ENCODE peak calls at places on chromosome 3, in four cellular contexts. T, H, F and G are unnamed samples.
A peak's percentile ranks its signal among the peaks of the same experiment; 100 is the strongest.

GRCh38 chr3:187520027-187520945 is 149.9 kb downstream of the SST start:
- DNase-seq in H (peak; percentile 70), F (no peak), T (no peak), G (no peak)

GRCh38 chr3:67302419-67302979 is 304.4 kb downstream of the KBTBD8 start:
- DNase-seq in F (no peak), H (no peak), T (no peak), G (no peak)

GRCh38 chr3:89957461-89957860 is 850.0 kb downstream of the EPHA3 start:
- DNase-seq in H (no peak), F (no peak), T (no peak), G (no peak)

GRCh38 chr3:124772081-124772831 is 42.0 kb downstream of the UMPS start:
- DNase-seq in H (peak; percentile 70), F (no peak), T (no peak), G (no peak)

GRCh38 chr3:139388961-139389551 is 391 bp downstream of the COPB2 start:
- DNase-seq in T (no peak), H (no peak), F (no peak), G (no peak)

GRCh38 chr3:169964176-169964575 is 2.4 kb upstream of the SEC62 start:
- DNase-seq in H (no peak), T (no peak), F (no peak), G (no peak)

GRCh38 chr3:191499307-191500125 is 38.6 kb downstream of the PYDC2 start:
- DNase-seq in T (peak; percentile 59), H (peak; percentile 6), F (no peak), G (no peak)

GRCh38 chr3:151476344-151477018 is 15.6 kb upstream of the IGSF10 start:
- DNase-seq in T (no peak), F (no peak), H (no peak), G (no peak)

GRCh38 chr3:124363451-124363850 is 366.8 kb upstream of the UMPS start:
- DNase-seq in T (no peak), F (no peak), H (no peak), G (no peak)

GRCh38 chr3:66499881-66500574 is 794 bp downstream of the LRIG1 start:
- DNase-seq in H (peak; percentile 45), F (no peak), T (peak; percentile 79), G (peak; percentile 25)

GRCh38 chr3:70065666-70066253 is 66.2 kb downstream of the SAMMSON start:
- DNase-seq in H (no peak), T (no peak), F (no peak), G (no peak)

GRCh38 chr3:157865449-157865862 is 240.8 kb downstream of the SHOX2 start:
- DNase-seq in H (no peak), T (no peak), F (no peak), G (no peak)

GRCh38 chr3:106116733-106117489 is 248.1 kb upstream of the CBLB start:
- DNase-seq in F (no peak), T (no peak), H (no peak), G (no peak)

GRCh38 chr3:196518999-196519737 is 4.0 kb upstream of the SMCO1 start:
- DNase-seq in H (peak; percentile 75), F (peak; percentile 13), T (peak; percentile 82), G (peak; percentile 40)

GRCh38 chr3:187946031-187946691 is 200.9 kb upstream of the BCL6 start:
- DNase-seq in F (no peak), H (no peak), T (no peak), G (no peak)

GRCh38 chr3:25587526-25587925 is 77.2 kb downstream of the TOP2B start:
- DNase-seq in H (no peak), T (no peak), F (no peak), G (no peak)

GRCh38 chr3:189641776-189642175 is 10.6 kb downstream of the TP63 start:
- DNase-seq in H (no peak), T (no peak), F (no peak), G (no peak)
- H3K27ac ChIP-seq in H (no peak overlapping the region), T (no peak overlapping the region), F (no peak overlapping the region), G (no peak overlapping the region)

GRCh38 chr3:54120657-54121403 is 1.5 kb upstream of the CACNA2D3 start:
- DNase-seq in F (no peak), H (no peak), T (peak; percentile 70), G (no peak)

GRCh38 chr3:54121404-54122045 is 827 bp upstream of the CACNA2D3 start:
- DNase-seq in H (no peak), F (no peak), T (no peak), G (no peak)

GRCh38 chr3:54122802-54123537 is 618 bp downstream of the CACNA2D3 start:
- DNase-seq in T (no peak), H (no peak), F (no peak), G (no peak)

GRCh38 chr3:54123538-54124196 is 1.3 kb downstream of the CACNA2D3 start:
- DNase-seq in T (no peak), F (no peak), H (no peak), G (no peak)

DNA sequence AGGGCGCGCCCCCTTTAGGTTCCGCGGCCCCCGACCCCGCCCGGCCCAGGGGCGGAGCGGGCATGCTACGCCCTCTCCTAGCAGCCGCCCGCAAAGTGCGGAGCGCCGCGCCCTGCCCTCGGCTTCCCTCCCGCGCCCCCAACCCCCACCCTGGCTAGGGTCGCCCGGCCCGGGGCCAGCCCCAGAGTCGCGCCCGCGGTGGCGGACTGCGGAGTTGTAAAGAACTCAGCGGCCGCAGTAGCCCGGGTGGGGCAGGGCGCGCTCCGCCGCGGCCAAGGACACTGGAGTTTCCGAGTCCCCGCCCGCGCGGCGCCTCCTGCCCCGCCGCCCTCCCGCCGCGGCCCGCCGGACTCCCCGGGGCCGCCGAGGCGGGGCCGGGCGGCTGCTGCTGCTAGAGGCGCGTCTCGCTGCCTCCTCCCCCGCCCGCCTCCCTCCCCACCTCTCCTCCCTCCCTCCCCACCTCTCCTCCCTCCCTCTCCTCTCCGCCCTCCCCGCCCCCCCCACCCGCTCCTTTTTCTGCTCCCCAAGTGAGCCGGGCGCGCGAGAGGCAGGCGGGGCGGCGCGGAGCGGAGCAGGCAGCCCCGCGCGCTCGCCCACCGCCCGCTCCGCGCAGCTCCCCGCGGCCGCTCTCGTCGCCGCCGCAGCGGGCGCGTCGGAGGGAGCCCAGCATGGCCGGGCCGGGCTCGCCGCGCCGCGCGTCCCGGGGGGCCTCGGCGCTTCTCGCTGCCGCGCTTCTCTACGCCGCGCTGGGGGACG is at the start of gene CACNA2D3:
- DNase-seq in T (peak; percentile 82), F (no peak), H (peak; percentile 56), G (no peak)
- H3K4me3 ChIP-seq in T (peak within 1 kb of the TSS; percentile 56), F (no peak within 1 kb of the TSS), H (peak within 1 kb of the TSS; percentile 52), G (no peak within 1 kb of the TSS)

DNA sequence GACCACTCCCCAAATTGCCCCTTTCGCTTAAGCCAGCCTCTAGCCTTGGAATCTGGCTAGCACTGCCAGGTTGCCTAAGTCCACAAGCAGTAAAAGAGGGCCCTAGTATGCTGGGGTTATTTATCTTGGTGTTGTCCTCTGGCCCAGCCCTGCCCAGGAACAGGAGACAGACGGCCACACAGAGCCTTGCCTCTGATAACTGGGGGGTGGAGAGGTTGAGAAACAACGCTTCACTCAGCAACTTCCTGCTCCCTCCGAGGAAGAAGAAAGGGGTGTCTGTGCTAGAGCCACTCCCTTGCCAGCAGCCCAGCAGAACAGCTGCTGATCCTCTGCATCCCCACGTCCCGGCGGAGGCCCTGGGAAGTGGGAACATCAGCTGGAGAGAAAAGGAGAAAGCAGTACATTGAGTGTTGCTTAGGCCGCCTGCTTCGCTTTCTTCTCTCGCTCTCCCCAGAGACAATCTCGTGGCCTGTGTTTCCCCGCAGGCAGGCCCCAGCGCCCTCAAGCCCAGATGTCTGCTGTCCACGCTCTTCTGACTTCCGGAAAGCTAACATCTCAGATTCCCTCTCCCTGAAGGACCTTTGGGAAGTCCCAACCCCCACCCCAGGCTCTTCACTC is 22.6 kb upstream of the C3orf70 start:
- DNase-seq in H (peak; percentile 62), F (no peak), T (peak; percentile 82), G (no peak)
- H3K27ac ChIP-seq in H (peak overlapping the region; percentile 60), F (no peak overlapping the region), T (peak overlapping the region; percentile 67), G (peak overlapping the region; percentile 13)

GRCh38 chr3:131794766-131795381 is 239.9 kb downstream of the CPNE4 start:
- DNase-seq in H (peak; percentile 27), F (no peak), T (no peak), G (peak; percentile 8)
- H3K4me3 ChIP-seq in H (no peak overlapping the region), F (no peak overlapping the region), T (no peak overlapping the region), G (no peak overlapping the region)

DNA sequence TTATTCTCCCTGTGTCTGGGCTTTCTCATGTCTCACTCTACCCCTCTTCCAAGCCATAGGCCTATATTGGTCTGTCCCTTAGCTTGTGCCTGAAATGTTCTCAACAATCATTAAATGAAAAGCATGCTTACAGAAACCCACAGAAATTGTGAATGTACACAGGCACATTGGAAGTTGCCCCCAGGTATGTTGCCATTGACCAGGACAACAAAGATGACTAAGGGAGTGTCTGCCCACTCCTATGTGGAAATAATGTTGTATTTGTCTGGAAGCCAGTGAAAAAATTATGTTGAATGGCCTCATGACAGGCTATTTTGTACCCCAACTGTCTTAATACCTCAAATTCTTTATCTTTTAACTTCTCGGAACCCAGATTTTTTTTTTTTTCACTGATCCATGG is 102.0 kb downstream of the TPRG1 start:
- DNase-seq in F (no peak), T (no peak), H (no peak), G (no peak)
- H3K27ac ChIP-seq in F (no peak overlapping the region), T (no peak overlapping the region), H (no peak overlapping the region), G (no peak overlapping the region)

DNA sequence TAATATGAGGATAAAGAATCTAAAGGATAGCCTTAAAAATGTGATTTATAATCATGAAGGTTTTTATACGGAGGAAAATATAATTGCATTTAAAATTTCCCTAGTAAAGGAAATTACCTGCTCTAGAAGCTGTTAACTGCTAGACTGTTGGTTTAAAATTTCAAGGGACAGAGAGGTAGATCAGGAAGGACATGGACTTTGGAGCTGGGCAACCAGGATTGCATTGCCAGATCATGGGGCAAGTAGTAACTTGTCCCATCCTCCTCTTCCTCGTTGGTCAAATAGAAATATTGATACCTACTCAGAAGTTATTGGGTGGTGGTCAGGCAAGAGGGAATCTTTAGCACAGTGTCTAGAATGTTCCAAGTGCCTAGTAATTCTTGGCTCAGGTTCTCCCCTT is 525.1 kb downstream of the MFSD1 start:
- DNase-seq in H (no peak), T (no peak), F (no peak), G (no peak)
- H3K4me3 ChIP-seq in H (no peak overlapping the region), T (no peak overlapping the region), F (no peak overlapping the region), G (no peak overlapping the region)

GRCh38 chr3:42702066-42702951 is at the start of gene HHATL:
- DNase-seq in T (no peak), F (no peak), H (peak; percentile 82), G (no peak)
- H3K27ac ChIP-seq in T (no peak within 1 kb of the TSS), F (no peak within 1 kb of the TSS), H (peak within 1 kb of the TSS; percentile 99), G (no peak within 1 kb of the TSS)

DNA sequence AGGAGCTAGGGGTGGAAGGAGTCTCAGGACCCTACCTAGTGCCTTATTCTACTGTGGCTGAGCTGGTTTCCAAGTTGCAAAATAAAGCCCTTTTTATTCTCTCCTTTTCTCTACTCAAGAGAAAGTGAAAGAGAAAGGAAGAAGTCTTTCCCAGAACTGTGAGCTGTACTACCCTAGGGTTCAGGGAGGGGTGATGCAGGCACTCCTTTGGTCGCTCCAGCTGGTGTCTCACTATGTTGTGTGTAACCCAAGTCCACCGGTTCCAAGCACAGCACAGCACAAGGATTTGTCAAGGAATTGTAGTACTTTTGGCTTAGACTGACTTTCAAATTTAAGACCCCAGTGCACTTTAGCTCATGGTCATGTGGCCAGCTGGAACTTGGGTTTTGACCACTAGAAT is 1721.7 kb downstream of the OTOL1 start:
- DNase-seq in T (no peak), F (no peak), H (no peak), G (no peak)
- H3K4me3 ChIP-seq in T (no peak overlapping the region), F (no peak overlapping the region), H (no peak overlapping the region), G (no peak overlapping the region)

GRCh38 chr3:127016043-127016343 is 33.1 kb downstream of the PLXNA1 start:
- DNase-seq in F (no peak), T (no peak), H (no peak), G (no peak)
- H3K27ac ChIP-seq in F (no peak overlapping the region), T (no peak overlapping the region), H (no peak overlapping the region), G (no peak overlapping the region)